ENCODE peak calls at places on chromosome 17, in eight cellular contexts. Y is aorta, A is upper lobe of left lung, V is body of pancreas, O is A549, Q is left ventricle myocardium inferior, M is PC-3, E is GM23248. S is an unnamed sample.

GRCh38 chr17:81239714-81240555 is 817 bp downstream of the NDUFAF8 start:
- DNase-seq in Y (no peak), A (no peak), V (peak; percentile 30), O (peak; percentile 60), Q (no peak), M (peak; percentile 22), E (peak; percentile 68), S (peak; percentile 24)

GRCh38 chr17:81396278-81396721 is 1.0 kb downstream of the BAHCC1 start:
- DNase-seq in Y (no peak), A (no peak), V (no peak), O (no peak), Q (no peak), M (no peak), E (no peak), S (no peak)

GRCh38 chr17:41548844-41549595 is 20.9 kb upstream of the KRT19 start:
- DNase-seq in Y (peak; percentile 91), A (peak; percentile 92), V (peak; percentile 89), O (peak; percentile 96), Q (peak; percentile 73), M (peak; percentile 91), E (peak; percentile 95), S (peak; percentile 67)

GRCh38 chr17:10748475-10749110 is 18.8 kb upstream of the TMEM220 start:
- DNase-seq in Y (peak; percentile 57), A (no peak), V (no peak), O (no peak), Q (no peak), M (no peak), E (no peak), S (no peak)

GRCh38 chr17:8069587-8069860 is 18.0 kb downstream of the ALOX12B start:
- DNase-seq in Y (no peak), A (no peak), V (no peak), O (no peak), Q (no peak), M (no peak), E (no peak), S (no peak)

GRCh38 chr17:39647242-39647641 is 10.3 kb downstream of the STARD3 start:
- DNase-seq in Y (no peak), A (no peak), V (no peak), O (no peak), Q (no peak), M (no peak), E (no peak), S (no peak)

GRCh38 chr17:14356043-14356637 is 55.3 kb downstream of the HS3ST3B1 start:
- DNase-seq in Y (no peak), A (no peak), V (no peak), O (no peak), Q (no peak), M (no peak), E (no peak), S (no peak)

GRCh38 chr17:67712375-67712774 is 5.4 kb upstream of the NOL11 start:
- DNase-seq in Y (no peak), A (no peak), V (no peak), O (no peak), Q (no peak), M (no peak), E (no peak), S (no peak)

GRCh38 chr17:336110-337021 is 16.2 kb downstream of the RPH3AL start:
- DNase-seq in Y (peak; percentile 74), A (peak; percentile 81), V (peak; percentile 84), O (no peak), Q (peak; percentile 68), M (no peak), E (no peak), S (no peak)

GRCh38 chr17:8326591-8327583 is 12.8 kb upstream of the ODF4 start:
- DNase-seq in Y (peak; percentile 56), A (no peak), V (peak; percentile 46), O (no peak), Q (peak; percentile 48), M (no peak), E (peak; percentile 61), S (no peak)

DNA sequence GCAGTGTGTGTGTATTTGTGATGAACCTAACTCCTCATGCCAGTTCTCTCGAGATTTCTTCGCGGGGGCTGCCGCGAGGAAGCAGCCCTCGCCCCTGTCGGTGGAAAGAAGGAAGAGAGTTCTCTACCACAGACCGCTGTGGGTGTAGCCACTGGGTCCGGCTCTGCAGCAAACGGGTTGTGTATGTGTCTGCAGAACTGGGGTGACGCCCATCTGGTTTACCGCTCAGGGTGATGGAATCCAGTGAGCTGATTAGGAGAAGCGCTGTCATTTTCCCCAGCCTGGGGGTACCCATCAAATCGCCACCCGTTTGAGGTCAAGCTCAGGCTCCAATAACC is 7.7 kb downstream of the CORO6 start:
- DNase-seq in Y (peak; percentile 74), A (peak; percentile 54), V (peak; percentile 16), O (no peak), Q (no peak), M (no peak), E (peak; percentile 81), S (peak; percentile 59)
- H3K27ac ChIP-seq in Y (no peak overlapping the region), A (no peak overlapping the region), V (no peak overlapping the region), O (no peak overlapping the region), Q (peak overlapping the region; percentile 77), M (no peak overlapping the region), E (peak overlapping the region; percentile 35), S (peak overlapping the region; percentile 60)

DNA sequence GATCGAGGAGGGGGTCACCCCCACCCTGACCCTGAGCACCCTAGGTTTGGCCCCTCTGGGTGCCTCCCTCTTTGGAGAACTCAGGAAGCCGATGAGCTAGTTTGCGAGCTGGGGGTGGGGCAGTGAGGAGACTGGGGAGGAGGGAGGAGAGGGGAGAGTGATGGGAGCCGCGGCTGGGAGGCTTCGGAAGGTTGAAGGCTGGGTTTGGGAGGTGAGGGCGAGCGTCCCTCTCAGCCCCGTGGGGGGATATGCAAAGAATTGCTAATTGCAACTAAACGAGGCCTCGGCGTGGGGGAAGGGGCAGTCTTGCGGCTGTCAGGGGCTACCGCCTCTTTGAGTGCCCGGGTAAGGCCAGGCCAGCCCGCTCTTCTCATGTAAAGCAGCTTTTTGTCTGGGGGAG is 17.6 kb upstream of the FZD2 start:
- DNase-seq in Y (no peak), A (no peak), V (no peak), O (no peak), Q (no peak), M (no peak), E (no peak), S (no peak)
- H3K4me3 ChIP-seq in Y (no peak overlapping the region), A (no peak overlapping the region), V (no peak overlapping the region), O (no peak overlapping the region), Q (no peak overlapping the region), M (no peak overlapping the region), E (no peak overlapping the region), S (no peak overlapping the region)

DNA sequence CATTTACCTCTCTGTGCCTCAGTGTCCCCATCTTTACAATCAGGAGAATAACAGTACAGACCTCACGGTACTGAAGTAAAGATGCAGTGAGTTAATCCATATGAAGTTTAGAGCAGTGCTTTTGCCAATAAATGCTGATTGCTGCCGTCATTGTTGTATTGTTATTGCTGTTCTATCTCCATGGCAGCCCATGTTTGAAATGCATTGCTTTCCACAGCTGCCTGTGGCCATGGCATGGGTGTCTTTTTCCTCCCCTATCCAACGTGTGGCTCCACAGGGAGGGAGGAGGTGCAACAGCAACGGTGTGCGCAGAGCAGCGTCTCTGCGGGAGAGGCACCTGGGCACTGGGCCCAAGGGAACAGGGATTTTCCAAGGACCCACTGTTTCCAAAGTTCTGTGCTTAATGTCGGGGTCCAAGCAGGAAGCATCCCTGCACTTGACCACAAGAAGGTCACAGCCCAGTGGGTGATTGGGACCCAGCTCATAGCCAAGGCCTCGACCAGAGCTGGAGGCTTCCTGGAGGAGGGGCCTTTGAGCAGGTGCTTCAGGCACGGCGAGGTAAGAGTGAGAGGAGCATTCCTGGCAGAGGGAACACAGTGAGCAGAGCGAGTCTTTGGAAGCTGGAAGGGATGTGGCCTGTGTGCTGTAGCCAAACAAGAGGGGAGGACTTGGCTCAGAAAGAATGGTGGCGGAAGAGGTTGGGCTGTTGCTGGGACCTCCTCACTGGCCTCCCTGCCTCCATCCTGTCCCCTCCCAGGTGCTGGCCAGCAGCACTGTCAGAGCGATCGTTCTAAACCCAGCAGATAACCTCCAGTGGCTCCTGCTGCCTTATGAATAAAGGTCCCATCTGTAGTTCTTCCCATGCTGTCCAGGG is 3.9 kb downstream of the RAI1 start:
- DNase-seq in Y (no peak), A (peak; percentile 84), V (peak; percentile 58), O (no peak), Q (no peak), M (no peak), E (peak; percentile 67), S (no peak)
- H3K27ac ChIP-seq in Y (no peak overlapping the region), A (peak overlapping the region; percentile 86), V (peak overlapping the region; percentile 64), O (peak overlapping the region; percentile 84), Q (peak overlapping the region; percentile 92), M (peak overlapping the region; percentile 86), E (peak overlapping the region; percentile 96), S (no peak overlapping the region)

GRCh38 chr17:16001498-16001897 is 1.9 kb downstream of the TTC19 start:
- DNase-seq in Y (no peak), A (no peak), V (no peak), O (no peak), Q (no peak), M (peak; percentile 68), E (peak; percentile 30), S (no peak)

GRCh38 chr17:16003841-16004240 is 4.2 kb downstream of the TTC19 start:
- DNase-seq in Y (no peak), A (no peak), V (no peak), O (no peak), Q (no peak), M (no peak), E (no peak), S (no peak)

GRCh38 chr17:16005641-16006040 is 6.0 kb downstream of the TTC19 start:
- DNase-seq in Y (no peak), A (no peak), V (no peak), O (no peak), Q (no peak), M (no peak), E (no peak), S (no peak)

GRCh38 chr17:15999974-16000827 is 577 bp downstream of the TTC19 start:
- DNase-seq in Y (peak; percentile 59), A (peak; percentile 28), V (peak; percentile 70), O (no peak), Q (peak; percentile 38), M (peak; percentile 38), E (peak; percentile 73), S (no peak)

GRCh38 chr17:16002708-16003265 is 3.2 kb downstream of the TTC19 start:
- DNase-seq in Y (no peak), A (no peak), V (no peak), O (no peak), Q (no peak), M (peak; percentile 30), E (no peak), S (no peak)
- H3K4me3 ChIP-seq in Y (no peak overlapping the region), A (no peak overlapping the region), V (no peak overlapping the region), O (no peak overlapping the region), Q (no peak overlapping the region), M (peak overlapping the region; percentile 2), E (no peak overlapping the region), S (no peak overlapping the region)